ENCODE peak calls at places on chromosomes 7 and 10, in nine cellular contexts. R is AG09319; U is Caki2; F is naive thymus-derived CD8-positive, alpha-beta T cell; G is germinal center; E is astrocyte of the spinal cord; A is fibroblast of lung; J is hypothalamus; P is stimulated activated CD8-positive, alpha-beta memory T cell treated with anti-CD3 and anti-CD28 coated beads, Interleukin-2, amount 100 ng/mL, for 1 hour. W is an unnamed sample.

GRCh38 chr7:50119815-50120637 is 27.0 kb upstream of the ZPBP start:
- DNase-seq in R (no peak), U (no peak), F (peak), G (peak), E (no peak), A (no peak), J (no peak), P (no peak), W (no peak)

GRCh38 chr7:42931447-42931833 is 534 bp downstream of the PSMA2 start:
- DNase-seq in R (no peak), U (no peak), F (no peak), G (no peak), E (no peak), A (no peak), J (no peak), P (no peak), W (no peak)

GRCh38 chr7:140831724-140832123 is 93.0 kb downstream of the BRAF start:
- DNase-seq in R (no peak), U (no peak), F (no peak), G (no peak), E (no peak), A (no peak), J (no peak), P (no peak), W (no peak)

GRCh38 chr10:95475827-95476481 is 85.2 kb downstream of the SORBS1 start:
- DNase-seq in R (no peak), U (no peak), F (no peak), G (no peak), E (no peak), A (no peak), J (no peak), P (no peak), W (no peak)

GRCh38 chr10:4067552-4068254 is 282.7 kb upstream of the KLF6 start:
- DNase-seq in R (no peak), U (no peak), F (no peak), G (no peak), E (no peak), A (no peak), J (no peak), P (no peak), W (no peak)

GRCh38 chr7:98303906-98304305 is 22.4 kb downstream of the BRI3 start:
- DNase-seq in R (no peak), U (no peak), F (no peak), G (no peak), E (no peak), A (no peak), J (no peak), P (no peak), W (no peak)

GRCh38 chr7:98509836-98510235 is 107.2 kb upstream of the NPTX2 start:
- DNase-seq in R (no peak), U (no peak), F (no peak), G (no peak), E (no peak), A (no peak), J (no peak), P (no peak), W (no peak)

GRCh38 chr7:134910214-134910890 is 76.0 kb upstream of the AGBL3 start:
- DNase-seq in R (no peak), U (no peak), F (no peak), G (no peak), E (no peak), A (no peak), J (no peak), P (no peak), W (no peak)

W was measured in iris pigment epithelial cell.